ENCODE peak calls at places on chromosomes 11 and 22, in four cellular contexts. E is Peyer's patch; J is psoas muscle; C is CD4-positive, alpha-beta T cell. B is an unnamed sample.

GRCh38 chr22:49380095-49380827 is 447.4 kb downstream of the BRD1 start:
- DNase-seq in C (no peak), J (no peak), E (no peak), B (no peak)

GRCh38 chr11:14635559-14635958 is 8.0 kb upstream of the PDE3B start:
- DNase-seq in J (no peak), C (no peak), E (no peak), B (no peak)

GRCh38 chr22:23404689-23405365 is 175.3 kb downstream of the IGLL1 start:
- DNase-seq in E (peak), J (no peak), C (no peak), B (no peak)

GRCh38 chr11:68839953-68840641 is 1.6 kb downstream of the CPT1A start:
- DNase-seq in E (peak), C (no peak), J (no peak), B (no peak)

GRCh38 chr22:45575607-45576272 is 73.1 kb downstream of the FBLN1 start:
- DNase-seq in E (no peak), J (peak), C (no peak), B (no peak)

GRCh38 chr11:62588966-62589637 is 2.2 kb downstream of the TUT1 start:
- DNase-seq in E (no peak), C (no peak), J (peak), B (no peak)

GRCh38 chr11:18676803-18677202 is 21.8 kb upstream of the TMEM86A start:
- DNase-seq in J (no peak), C (no peak), E (no peak), B (no peak)

GRCh38 chr11:16771350-16772140 is 33.1 kb downstream of the C11orf58 start:
- DNase-seq in C (no peak), E (no peak), J (no peak), B (no peak)

GRCh38 chr22:24112188-24112587 is 69.1 kb upstream of the SUSD2 start:
- DNase-seq in E (no peak), C (no peak), J (no peak), B (no peak)

GRCh38 chr11:102346456-102346747 is 612 bp upstream of the BIRC2 start:
- DNase-seq in E (no peak), J (no peak), C (no peak), B (no peak)

GRCh38 chr22:43272301-43272700 is 70.9 kb downstream of the SCUBE1 start:
- DNase-seq in E (no peak), J (no peak), C (no peak), B (no peak)

GRCh38 chr11:12600829-12601228 is 73.4 kb upstream of the TEAD1 start:
- DNase-seq in J (no peak), E (no peak), C (no peak), B (no peak)

GRCh38 chr11:121321614-121322243 is 29.2 kb downstream of the SC5D start:
- DNase-seq in C (peak), J (no peak), E (peak), B (no peak)

GRCh38 chr11:58525037-58525614 is 17.2 kb upstream of the OR5B21 start:
- DNase-seq in C (no peak), J (no peak), E (peak), B (no peak)

GRCh38 chr11:134026655-134027343 is 42.1 kb upstream of the JAM3 start:
- DNase-seq in C (no peak), J (no peak), E (no peak), B (no peak)

GRCh38 chr11:82854242-82854641 is 46.0 kb downstream of the PRCP start:
- DNase-seq in J (no peak), C (no peak), E (no peak), B (no peak)

GRCh38 chr11:133892126-133892525 is 46.8 kb upstream of the SPATA19 start:
- DNase-seq in J (no peak), E (no peak), C (no peak), B (no peak)

GRCh38 chr22:45969414-45969799 is 7.6 kb downstream of the WNT7B start:
- DNase-seq in J (no peak), E (no peak), C (no peak), B (no peak)

GRCh38 chr11:83779876-83780275 is 493.7 kb upstream of the CCDC90B start:
- DNase-seq in E (no peak), C (no peak), J (no peak), B (no peak)

GRCh38 chr11:7936615-7937014 is 4.9 kb downstream of the OR10A3 start:
- DNase-seq in J (no peak), C (no peak), E (peak), B (no peak)

GRCh38 chr11:61027141-61027840 is 55.8 kb downstream of the CD6 start:
- DNase-seq in J (no peak), C (peak), E (peak), B (no peak)

GRCh38 chr11:16713594-16713993 is 24.9 kb upstream of the C11orf58 start:
- DNase-seq in E (no peak), C (no peak), J (no peak), B (no peak)

GRCh38 chr11:31940396-31941037 is 129.4 kb upstream of the PAX6 start:
- DNase-seq in C (no peak), E (no peak), J (no peak), B (no peak)

GRCh38 chr11:12005476-12005875 is 3.0 kb downstream of the DKK3 start:
- DNase-seq in J (no peak), E (no peak), C (no peak), B (no peak)

GRCh38 chr11:124859171-124859570 is 6.1 kb upstream of the ROBO3 start:
- DNase-seq in J (no peak), C (no peak), E (no peak), B (no peak)

GRCh38 chr11:86787651-86788050 is 12.7 kb upstream of the PRSS23 start:
- DNase-seq in C (no peak), J (no peak), E (no peak), B (no peak)

GRCh38 chr11:67583319-67584204 is at the start of gene GSTP1:
- DNase-seq in E (peak), J (peak), C (peak), B (peak)
- TF ChIP-seq CTCF in E (peak), J (peak), C (peak), B (peak)

GRCh38 chr11:66388746-66389386 is 17.3 kb upstream of the SLC29A2 start:
- DNase-seq in E (peak), C (peak), J (peak), B (peak)
- TF ChIP-seq CTCF in E (peak), C (peak), J (peak), B (peak)

GRCh38 chr11:70503878-70504240 is 105.5 kb downstream of the CTTN start:
- DNase-seq in E (no peak), J (peak), C (no peak), B (no peak)
- TF ChIP-seq CTCF in E (no peak), J (no peak), C (no peak), B (no peak)

GRCh38 chr11:45847908-45848316 is 637 bp downstream of the CRY2 start:
- DNase-seq in C (peak), J (peak), E (peak), B (peak)
- TF ChIP-seq CTCF in C (no peak), J (peak), E (peak), B (no peak)

GRCh38 chr11:92342034-92342433 is 117.4 kb downstream of the FAT3 start:
- DNase-seq in E (no peak), C (no peak), J (no peak), B (no peak)

GRCh38 chr11:92342886-92343285 is 118.3 kb downstream of the FAT3 start:
- DNase-seq in E (no peak), J (no peak), C (no peak), B (no peak)

GRCh38 chr11:92346220-92346619 is 121.6 kb downstream of the FAT3 start:
- DNase-seq in E (no peak), J (no peak), C (no peak), B (no peak)

GRCh38 chr11:92340839-92341238 is 116.2 kb downstream of the FAT3 start:
- DNase-seq in E (no peak), J (no peak), C (no peak), B (no peak)
- TF ChIP-seq CTCF in E (no peak), J (no peak), C (no peak), B (no peak)

GRCh38 chr22:30863161-30863833 is 105.3 kb downstream of the MORC2 start:
- DNase-seq in E (peak), C (no peak), J (no peak), B (no peak)
- TF ChIP-seq CTCF in E (no peak), C (no peak), J (no peak), B (no peak)

GRCh38 chr11:37449146-37449545 is 851.1 kb upstream of the RAG2 start:
- DNase-seq in E (no peak), C (no peak), J (no peak), B (no peak)
- TF ChIP-seq CTCF in E (peak), C (no peak), J (no peak), B (peak)

DNA sequence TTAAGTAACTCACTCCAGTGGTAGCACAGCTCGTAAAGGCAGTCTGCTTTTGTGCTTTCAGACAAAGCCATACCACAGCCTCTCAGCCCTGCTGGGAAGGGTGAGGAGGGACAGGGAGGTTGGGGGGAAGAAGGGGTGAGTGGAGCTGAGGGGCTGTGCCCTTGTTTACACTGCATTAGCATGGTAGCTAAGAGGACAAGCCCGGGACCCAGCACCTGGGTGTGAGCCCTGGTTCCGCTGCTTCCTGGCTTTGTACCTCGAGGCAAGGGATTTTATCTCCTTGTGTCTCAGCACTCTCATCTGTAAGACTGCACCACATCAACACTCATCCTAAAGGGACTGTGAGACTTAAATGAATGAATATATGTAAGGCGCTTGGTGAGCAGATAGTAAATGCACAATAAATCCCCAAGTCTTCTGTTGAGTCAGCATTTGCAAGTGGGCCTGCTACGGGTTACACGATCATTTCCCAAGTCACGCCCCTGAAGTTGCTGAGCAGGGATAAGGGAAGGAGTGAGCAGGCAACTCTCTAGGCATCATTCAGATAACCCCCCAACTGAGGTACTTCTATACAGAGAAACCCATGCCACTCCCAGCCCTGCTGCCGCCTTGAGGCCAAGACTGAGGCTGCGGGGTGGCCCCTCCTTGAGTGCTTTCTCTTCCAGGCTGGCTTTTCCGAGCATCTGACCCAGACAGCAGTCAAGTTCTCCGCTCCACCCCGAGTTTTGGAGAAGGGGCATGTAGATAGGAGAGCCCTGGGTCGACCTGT is 7.5 kb downstream of the RASD2 start:
- DNase-seq in C (no peak), E (no peak), J (no peak), B (no peak)
- TF ChIP-seq CTCF in C (no peak), E (no peak), J (no peak), B (no peak)